ENCODE peak calls at places on chromosomes 7 and 10, in nine cellular contexts. V is heart left ventricle, W is IMR-90, Q is HCT116, Y is transverse colon, G is fibroblast of lung, M is WERI-Rb-1, B is tibial nerve, L is adrenal gland. P is an unnamed sample.

GRCh38 chr10:44913312-44914079 is 2.4 kb downstream of the TMEM72 start:
- DNase-seq in V (no peak), W (no peak), Q (no peak), Y (no peak), G (no peak), M (peak; percentile 35), B (no peak), L (no peak), P (peak; percentile 97)

GRCh38 chr7:154680894-154681659 is 321.8 kb downstream of the PAXIP1 start:
- DNase-seq in V (no peak), W (no peak), Q (no peak), Y (no peak), G (no peak), M (no peak), B (no peak), L (no peak), P (no peak)

GRCh38 chr7:95391761-95392160 is 4.4 kb downstream of the PON3 start:
- DNase-seq in V (no peak), W (no peak), Q (no peak), Y (no peak), G (no peak), M (peak; percentile 49), B (no peak), L (peak; percentile 44), P (no peak)

GRCh38 chr7:133705596-133705995 is 421.5 kb upstream of the LRGUK start:
- DNase-seq in V (no peak), W (peak; percentile 86), Q (peak; percentile 74), Y (no peak), G (no peak), M (no peak), B (no peak), L (no peak), P (peak; percentile 5)

GRCh38 chr7:99061001-99061779 is 82.7 kb downstream of the SMURF1 start:
- DNase-seq in V (no peak), W (no peak), Q (no peak), Y (no peak), G (no peak), M (no peak), B (no peak), L (no peak), P (no peak)

GRCh38 chr10:71201921-71202713 is 10.3 kb upstream of the UNC5B start:
- DNase-seq in V (no peak), W (no peak), Q (no peak), Y (no peak), G (no peak), M (no peak), B (no peak), L (no peak), P (no peak)

GRCh38 chr7:22726849-22727792 is at the start of gene IL6:
- DNase-seq in V (peak; percentile 91), W (peak; percentile 97), Q (no peak), Y (peak; percentile 63), G (peak; percentile 98), M (no peak), B (peak; percentile 56), L (peak; percentile 71), P (peak; percentile 83)

GRCh38 chr7:137295925-137296324 is 47.6 kb downstream of the PTN start:
- DNase-seq in V (no peak), W (no peak), Q (no peak), Y (no peak), G (no peak), M (no peak), B (no peak), L (no peak), P (no peak)

GRCh38 chr10:123862421-123863188 is 29.0 kb downstream of the CPXM2 start:
- DNase-seq in V (no peak), W (no peak), Q (no peak), Y (no peak), G (no peak), M (no peak), B (no peak), L (no peak), P (no peak)

GRCh38 chr7:128381161-128381821 is 19.8 kb upstream of the PRRT4 start:
- DNase-seq in V (no peak), W (no peak), Q (peak; percentile 33), Y (no peak), G (no peak), M (peak; percentile 55), B (no peak), L (peak; percentile 78), P (peak; percentile 69)

GRCh38 chr7:85974176-85974575 is 669.5 kb upstream of the GRM3 start:
- DNase-seq in V (no peak), W (no peak), Q (no peak), Y (no peak), G (no peak), M (no peak), B (no peak), L (no peak), P (no peak)

GRCh38 chr7:50212666-50213621 is 91.6 kb upstream of the IKZF1 start:
- DNase-seq in V (no peak), W (no peak), Q (no peak), Y (no peak), G (no peak), M (no peak), B (no peak), L (no peak), P (no peak)

GRCh38 chr10:5614081-5614721 is 52.2 kb downstream of the ASB13 start:
- DNase-seq in V (no peak), W (peak; percentile 60), Q (no peak), Y (no peak), G (peak; percentile 75), M (no peak), B (no peak), L (no peak), P (no peak)

GRCh38 chr10:127872011-127872741 is 20.6 kb downstream of the CLRN3 start:
- DNase-seq in V (peak; percentile 43), W (peak; percentile 1), Q (no peak), Y (no peak), G (peak; percentile 39), M (no peak), B (no peak), L (no peak), P (peak; percentile 58)

GRCh38 chr7:110600983-110601382 is 489.9 kb upstream of the LRRN3 start:
- DNase-seq in V (no peak), W (no peak), Q (no peak), Y (no peak), G (no peak), M (no peak), B (no peak), L (no peak), P (peak; percentile 22)

GRCh38 chr7:138752568-138753518 is 45.0 kb upstream of the TMEM213 start:
- DNase-seq in V (no peak), W (peak; percentile 3), Q (peak; percentile 93), Y (peak; percentile 54), G (no peak), M (no peak), B (peak; percentile 8), L (peak; percentile 85), P (no peak)

GRCh38 chr10:72158174-72158573 is 57.6 kb upstream of the ANAPC16 start:
- DNase-seq in V (no peak), W (no peak), Q (no peak), Y (no peak), G (no peak), M (no peak), B (no peak), L (no peak), P (peak; percentile 86)

GRCh38 chr7:135620980-135621850 is 41.1 kb upstream of the STMP1 start:
- DNase-seq in V (no peak), W (peak; percentile 91), Q (peak; percentile 73), Y (peak; percentile 13), G (peak; percentile 90), M (peak; percentile 34), B (peak; percentile 80), L (peak; percentile 36), P (peak; percentile 87)

GRCh38 chr10:66180651-66181318 is 745.1 kb upstream of the LRRTM3 start:
- DNase-seq in V (no peak), W (peak; percentile 52), Q (peak; percentile 47), Y (no peak), G (peak; percentile 77), M (peak; percentile 16), B (peak; percentile 54), L (no peak), P (peak; percentile 69)

GRCh38 chr10:98030093-98030821 is at the start of gene CRTAC1:
- DNase-seq in V (peak; percentile 84), W (no peak), Q (no peak), Y (peak; percentile 41), G (peak; percentile 12), M (peak; percentile 94), B (peak; percentile 30), L (no peak), P (peak; percentile 79)

GRCh38 chr7:128217972-128218652 is 23.0 kb upstream of the LEP start:
- DNase-seq in V (no peak), W (no peak), Q (no peak), Y (no peak), G (no peak), M (no peak), B (no peak), L (no peak), P (peak; percentile 30)

GRCh38 chr7:97418312-97418711 is 300.8 kb downstream of the SDHAF3 start:
- DNase-seq in V (no peak), W (no peak), Q (peak; percentile 8), Y (no peak), G (no peak), M (no peak), B (no peak), L (no peak), P (peak; percentile 34)
- H3K9me3 ChIP-seq in V (no peaks in the 10 kb centered on the region), W (peaks cover 11% of the 10 kb centered on the region), Q (no peaks in the 10 kb centered on the region), Y (no peaks in the 10 kb centered on the region), G (no peaks in the 10 kb centered on the region), M (no peaks in the 10 kb centered on the region), B (no peaks in the 10 kb centered on the region), L (no peaks in the 10 kb centered on the region), P (no peaks in the 10 kb centered on the region)

GRCh38 chr10:126586878-126587277 is 83.6 kb downstream of the C10orf90 start:
- DNase-seq in V (no peak), W (no peak), Q (no peak), Y (no peak), G (no peak), M (no peak), B (no peak), L (no peak), P (no peak)
- TF ChIP-seq CTCF in V (no peak), W (no peak), Q (no peak), Y (no peak), G (no peak), M (no peak), B (no peak), L (no peak), P (no peak)

GRCh38 chr7:109308816-109309215 is 739.1 kb downstream of the DNAJB9 start:
- DNase-seq in V (no peak), W (no peak), Q (no peak), Y (no peak), G (no peak), M (no peak), B (no peak), L (no peak), P (no peak)
- H3K9me3 ChIP-seq in V (peaks cover 3% of the 10 kb centered on the region), W (peaks cover 12% of the 10 kb centered on the region), Q (no peaks in the 10 kb centered on the region), Y (peaks cover 6% of the 10 kb centered on the region), G (no peaks in the 10 kb centered on the region), M (no peaks in the 10 kb centered on the region), B (no peaks in the 10 kb centered on the region), L (no peaks in the 10 kb centered on the region), P (no peaks in the 10 kb centered on the region)

DNA sequence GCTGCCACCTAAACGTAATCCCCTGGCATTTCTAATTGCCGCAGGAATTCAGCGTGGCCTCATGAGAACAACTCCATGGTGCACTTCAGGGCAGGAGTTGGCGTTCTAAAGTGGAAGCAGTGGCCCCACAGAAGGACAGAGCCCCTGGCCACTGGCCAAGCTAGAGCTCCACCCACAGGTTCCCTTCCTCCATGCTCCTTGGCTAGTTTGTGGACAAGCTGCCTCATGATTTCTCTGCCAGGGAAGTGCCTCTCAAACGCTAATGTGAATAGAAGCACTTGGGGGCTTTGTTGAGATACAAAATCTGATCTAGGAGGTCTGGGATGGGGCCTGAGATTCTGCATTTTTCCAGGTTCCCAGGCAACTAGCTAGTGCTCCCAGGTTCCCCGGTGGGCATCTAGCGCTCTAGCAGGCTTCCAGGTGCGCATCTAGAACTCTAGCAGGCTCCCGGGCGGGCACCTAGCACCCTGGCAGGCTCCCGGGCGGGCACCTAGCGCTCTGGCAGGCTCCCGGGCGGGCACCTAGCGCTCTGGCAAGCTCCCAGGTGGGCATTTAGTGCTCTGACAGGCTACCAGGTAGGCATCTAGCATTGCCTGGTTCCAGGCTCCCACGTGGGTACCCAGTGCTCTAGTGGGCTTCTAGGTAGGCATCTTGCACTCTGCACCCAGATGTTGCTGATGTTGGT is 414.9 kb downstream of the PLXNA4 start:
- DNase-seq in V (peak; percentile 81), W (no peak), Q (no peak), Y (no peak), G (no peak), M (no peak), B (no peak), L (no peak), P (no peak)
- TF ChIP-seq CTCF in V (no peak), W (no peak), Q (no peak), Y (no peak), G (no peak), M (peak; percentile 22), B (no peak), L (no peak), P (no peak)

P was measured in A673.